ENCODE peak calls at places on chromosomes 7 and 10, in seven cellular contexts. S is SK-N-SH, H is K562, Y is H1, D is GM12878, B is HCT116, V is HepG2. R is an unnamed sample.

GRCh38 chr7:23335621-23336020 is 36.5 kb downstream of the MALSU1 start:
- DNase-seq in S (no peak), H (no peak), Y (no peak), D (no peak), B (no peak), V (no peak), R (no peak)

GRCh38 chr7:149714910-149715471 is 58.4 kb downstream of the ZNF467 start:
- DNase-seq in S (no peak), H (no peak), Y (no peak), D (no peak), B (no peak), V (no peak), R (no peak)

GRCh38 chr10:34186740-34187139 is 628.4 kb downstream of the PARD3 start:
- DNase-seq in S (no peak), H (no peak), Y (no peak), D (no peak), B (no peak), V (no peak), R (no peak)

GRCh38 chr7:137943132-137943551 is 58.7 kb downstream of the CREB3L2 start:
- DNase-seq in S (no peak), H (peak), Y (no peak), D (no peak), B (no peak), V (peak), R (no peak)

GRCh38 chr10:92914478-92915066 is 66.3 kb downstream of the EXOC6 start:
- DNase-seq in S (peak), H (peak), Y (peak), D (no peak), B (peak), V (peak), R (peak)

GRCh38 chr10:76125900-76126299 is 694.5 kb downstream of the LRMDA start:
- DNase-seq in S (no peak), H (no peak), Y (no peak), D (no peak), B (no peak), V (no peak), R (no peak)

GRCh38 chr7:155457544-155458316 is at the start of gene EN2:
- DNase-seq in S (peak), H (no peak), Y (no peak), D (no peak), B (no peak), V (no peak), R (no peak)

GRCh38 chr7:150738092-150739044 is 1.1 kb downstream of the GIMAP5 start:
- DNase-seq in S (no peak), H (no peak), Y (no peak), D (no peak), B (peak), V (no peak), R (no peak)

GRCh38 chr7:155791214-155791737 is 21.0 kb downstream of the SHH start:
- DNase-seq in S (no peak), H (no peak), Y (no peak), D (no peak), B (no peak), V (no peak), R (no peak)

GRCh38 chr7:35650751-35651150 is 44.2 kb downstream of the HERPUD2 start:
- DNase-seq in S (no peak), H (no peak), Y (no peak), D (no peak), B (no peak), V (no peak), R (no peak)

GRCh38 chr10:84552478-84552877 is 224.1 kb downstream of the CCSER2 start:
- DNase-seq in S (no peak), H (no peak), Y (no peak), D (no peak), B (no peak), V (no peak), R (no peak)

GRCh38 chr7:101598981-101599681 is 30.0 kb downstream of the MYL10 start:
- DNase-seq in S (peak), H (no peak), Y (no peak), D (no peak), B (no peak), V (peak), R (no peak)

DNA sequence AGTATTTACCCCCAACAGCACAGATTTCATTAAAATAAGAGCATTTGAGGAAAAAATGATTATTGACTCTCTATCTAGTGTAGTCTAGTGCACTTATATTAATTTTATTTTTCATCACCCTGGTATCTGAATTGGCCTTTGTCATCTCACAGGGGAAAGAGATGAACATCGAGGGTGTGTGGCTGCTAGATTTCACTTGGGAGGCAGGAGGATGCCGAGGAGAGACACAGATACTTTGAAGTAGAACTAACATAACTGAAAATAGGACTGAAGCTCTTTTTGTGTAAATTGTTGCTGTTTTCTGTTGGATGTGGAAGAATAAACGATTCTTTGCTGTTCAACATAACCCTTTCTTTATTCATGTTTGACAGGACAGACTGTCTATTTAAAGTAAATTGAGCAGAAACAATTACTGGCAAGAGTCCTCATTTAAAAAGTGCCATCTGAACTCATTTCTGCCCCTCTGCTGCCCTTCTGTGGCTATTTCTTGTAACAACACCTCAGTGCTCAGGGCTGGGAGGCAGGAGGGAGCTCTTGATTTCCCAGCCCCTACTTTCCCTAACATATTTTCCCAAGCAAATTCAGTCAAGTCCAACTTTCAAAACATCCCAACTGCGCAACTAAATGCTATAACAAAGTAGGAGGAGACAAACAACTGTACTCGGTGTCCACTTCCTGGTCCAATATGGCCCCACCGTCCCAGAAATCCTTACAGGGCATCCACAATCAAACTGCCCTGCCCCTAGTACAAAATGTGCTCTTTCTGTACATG is 15.6 kb downstream of the LYZL1 start:
- DNase-seq in S (peak), H (peak), Y (peak), D (no peak), B (peak), V (peak), R (peak)
- TF ChIP-seq JUND in S (no peak), H (no peak), Y (no peak), D (no peak), B (no peak), V (no peak), R (no peak)

DNA sequence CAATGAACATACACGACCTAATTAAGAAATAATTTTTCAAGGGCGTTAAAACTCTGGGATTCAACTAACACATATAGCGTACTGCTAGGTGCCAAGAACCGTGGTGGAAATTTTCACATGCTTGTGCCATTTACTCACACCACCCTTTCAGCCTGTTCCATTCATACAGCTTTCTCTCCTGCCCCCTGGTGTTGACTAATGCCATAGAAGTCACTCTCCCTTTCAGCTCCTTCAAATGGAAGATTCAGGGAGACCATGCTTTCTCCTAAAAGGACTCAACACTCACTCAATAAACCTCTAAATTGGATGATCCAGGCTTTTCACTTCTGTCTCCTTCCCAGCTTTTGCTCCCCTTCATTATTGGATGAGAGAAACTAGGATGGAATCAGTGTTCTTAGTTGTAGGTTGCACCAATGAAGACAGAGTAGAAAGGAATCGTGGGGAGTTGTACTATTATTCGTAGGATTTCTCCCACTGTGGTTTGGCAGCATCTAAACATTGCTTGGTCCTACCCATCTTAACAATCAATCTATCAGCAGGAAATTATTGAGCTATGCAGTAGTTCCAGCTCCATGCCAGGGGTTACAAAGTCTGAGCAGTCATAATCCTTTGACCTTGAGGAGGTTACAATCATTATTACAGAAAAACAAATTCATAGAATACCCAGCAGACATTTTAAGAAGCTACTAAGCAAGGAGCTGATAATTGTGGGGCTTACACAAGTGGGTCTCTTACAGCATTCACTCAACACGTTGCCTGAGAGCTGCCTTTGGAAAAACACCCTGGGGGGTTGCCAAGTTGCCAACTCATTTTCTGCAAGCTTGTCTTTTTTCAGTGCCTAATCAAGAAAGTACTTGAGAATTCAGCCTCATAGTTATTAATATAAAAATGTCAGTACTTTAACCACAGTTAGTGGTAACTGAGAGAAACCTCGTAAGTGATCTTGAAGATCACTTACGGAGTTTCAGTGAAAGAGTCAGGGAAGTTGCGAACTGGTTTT is 2.8 kb upstream of the PPP1R3C start:
- DNase-seq in S (peak), H (peak), Y (peak), D (no peak), B (peak), V (peak), R (peak)
- TF ChIP-seq JUND in S (no peak), H (peak), Y (no peak), D (no peak), B (no peak), V (no peak), R (no peak)

GRCh38 chr10:62582804-62583208 is 208.6 kb downstream of the ZNF365 start:
- DNase-seq in S (no peak), H (no peak), Y (no peak), D (no peak), B (no peak), V (no peak), R (no peak)
- TF ChIP-seq JUND in S (peak), H (no peak), Y (no peak), D (no peak), B (no peak), V (no peak), R (no peak)

GRCh38 chr7:37920619-37921339 is at the start of gene EPDR1:
- DNase-seq in S (peak), H (no peak), Y (peak), D (no peak), B (peak), V (peak), R (no peak)
- TF ChIP-seq JUND in S (no peak), H (no peak), Y (no peak), D (no peak), B (no peak), V (no peak), R (no peak)